ENCODE peak calls at places on chromosomes 12 and 14, in nine cellular contexts. K is lower lobe of right lung, F is BJ, W is cardiac muscle cell, V is pancreas, B is fibroblast of pulmonary artery, T is stomach, E is mammary epithelial cell, X is testis. G is an unnamed sample.

GRCh38 chr14:69877492-69877891 is 1.7 kb upstream of the SMOC1 start:
- DNase-seq in X (peak; percentile 39), B (peak; percentile 49), W (peak; percentile 52), K (no peak), V (no peak), F (no peak), T (no peak), E (peak; percentile 29), G (no peak)

GRCh38 chr14:77622562-77622961 is 6.1 kb upstream of the SPTLC2 start:
- DNase-seq in B (no peak), W (no peak), T (peak; percentile 87), F (no peak), V (no peak), X (no peak), K (peak; percentile 75), E (no peak), G (no peak)

GRCh38 chr14:24243336-24243836 is 963 bp upstream of the TINF2 start:
- DNase-seq in E (peak; percentile 13), T (no peak), K (no peak), X (no peak), B (no peak), F (no peak), W (no peak), V (no peak), G (no peak)

GRCh38 chr14:96852823-96853422 is 55.7 kb downstream of the VRK1 start:
- DNase-seq in V (no peak), W (peak; percentile 75), B (peak; percentile 82), F (peak; percentile 2), K (no peak), T (no peak), E (peak; percentile 25), X (peak; percentile 23), G (peak; percentile 15)

GRCh38 chr12:109872-110271 is 43.3 kb downstream of the IQSEC3 start:
- DNase-seq in T (no peak), W (peak; percentile 10), K (no peak), E (no peak), F (no peak), X (no peak), V (peak; percentile 8), B (no peak), G (no peak)

GRCh38 chr12:104234926-104235499 is 19.4 kb downstream of the TXNRD1 start:
- DNase-seq in V (no peak), E (no peak), F (no peak), W (no peak), B (no peak), K (no peak), T (no peak), X (no peak), G (no peak)

GRCh38 chr14:71231521-71232393 is 324.5 kb downstream of the PCNX1 start:
- DNase-seq in W (no peak), X (peak; percentile 25), V (no peak), F (no peak), E (no peak), T (no peak), B (no peak), K (no peak), G (no peak)

GRCh38 chr14:24051789-24052655 is at the start of gene CARMIL3:
- DNase-seq in E (peak; percentile 30), W (peak; percentile 61), K (peak; percentile 85), X (peak; percentile 77), V (peak; percentile 81), T (peak; percentile 70), F (no peak), B (peak; percentile 42), G (no peak)

GRCh38 chr14:64971452-64971889 is 665 bp downstream of the RAB15 start:
- DNase-seq in K (no peak), E (no peak), T (no peak), W (no peak), B (no peak), X (no peak), V (no peak), F (no peak), G (no peak)

GRCh38 chr14:94574336-94574735 is 6.9 kb upstream of the SERPINA5 start:
- DNase-seq in F (no peak), X (peak; percentile 7), K (no peak), V (no peak), E (no peak), B (no peak), T (no peak), W (no peak), G (no peak)

DNA sequence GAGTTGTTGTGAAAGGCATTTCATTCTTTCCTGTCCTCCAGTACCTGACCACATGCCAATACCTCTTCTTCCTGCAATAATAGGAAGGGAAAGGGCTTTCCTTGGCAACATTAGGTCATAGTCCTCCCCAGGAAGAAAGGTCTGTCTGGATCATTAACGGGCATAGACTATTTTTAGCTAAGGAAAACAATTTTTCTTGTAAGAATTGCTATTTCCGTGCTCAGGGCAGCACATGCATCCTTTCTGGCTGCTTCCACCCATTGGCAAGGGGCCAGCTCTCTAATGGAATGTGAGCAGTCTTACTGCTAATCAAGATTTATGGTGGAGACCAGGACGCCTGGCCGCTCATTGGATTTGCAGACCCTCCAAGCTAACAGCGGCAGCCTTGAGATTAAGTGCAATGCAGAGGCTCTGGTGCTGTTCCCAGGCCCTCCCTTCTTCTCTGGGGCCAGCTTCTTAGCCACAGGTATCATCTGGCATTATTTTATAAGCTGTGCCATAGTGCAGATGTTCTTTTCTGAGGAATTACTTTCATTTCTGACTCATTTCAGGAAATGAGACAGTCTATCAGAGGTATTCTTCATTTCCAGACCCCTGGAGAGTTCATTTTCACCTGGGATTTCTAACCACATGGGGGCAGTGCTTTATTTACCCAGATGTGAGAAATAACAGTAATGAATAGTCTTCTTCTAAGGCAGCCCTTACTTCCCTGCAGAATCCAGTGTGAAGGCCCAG is 52.9 kb downstream of the ANO6 start:
- DNase-seq in E (peak; percentile 88), V (peak; percentile 70), T (peak; percentile 76), F (peak; percentile 64), K (peak; percentile 68), W (peak; percentile 94), B (peak; percentile 94), X (peak; percentile 72), G (peak; percentile 80)
- TF ChIP-seq CTCF in E (peak; percentile 57), V (peak; percentile 15), T (peak; percentile 12), F (peak; percentile 52), K (peak; percentile 41), W (peak; percentile 53), B (peak; percentile 58), X (peak; percentile 43), G (peak; percentile 44)

DNA sequence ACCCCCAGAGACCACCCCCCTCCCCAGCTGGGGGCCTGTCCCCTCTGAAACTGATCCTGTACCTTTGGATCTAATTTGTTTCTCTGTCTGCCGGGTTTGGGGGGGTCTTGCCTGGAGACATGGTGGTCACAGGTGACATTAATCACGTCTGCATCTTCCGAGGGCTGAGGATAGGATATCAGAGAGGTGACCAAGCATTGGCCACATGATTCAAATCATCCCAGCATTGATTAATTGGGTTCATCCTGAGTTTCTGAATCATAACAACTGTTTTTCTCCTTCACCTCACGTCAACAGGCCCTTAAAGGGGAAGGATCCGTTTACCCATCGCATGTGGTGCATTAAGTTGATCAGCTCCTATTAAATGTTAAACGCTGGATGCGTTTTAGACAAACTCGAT is 63.2 kb upstream of the TBX3 start:
- DNase-seq in F (no peak), V (no peak), K (no peak), B (no peak), T (no peak), W (no peak), X (no peak), E (no peak), G (no peak)
- H3K4me3 ChIP-seq in F (no peak overlapping the region), V (no peak overlapping the region), K (no peak overlapping the region), B (no peak overlapping the region), T (no peak overlapping the region), W (no peak overlapping the region), X (no peak overlapping the region), E (no peak overlapping the region), G (no peak overlapping the region)

DNA sequence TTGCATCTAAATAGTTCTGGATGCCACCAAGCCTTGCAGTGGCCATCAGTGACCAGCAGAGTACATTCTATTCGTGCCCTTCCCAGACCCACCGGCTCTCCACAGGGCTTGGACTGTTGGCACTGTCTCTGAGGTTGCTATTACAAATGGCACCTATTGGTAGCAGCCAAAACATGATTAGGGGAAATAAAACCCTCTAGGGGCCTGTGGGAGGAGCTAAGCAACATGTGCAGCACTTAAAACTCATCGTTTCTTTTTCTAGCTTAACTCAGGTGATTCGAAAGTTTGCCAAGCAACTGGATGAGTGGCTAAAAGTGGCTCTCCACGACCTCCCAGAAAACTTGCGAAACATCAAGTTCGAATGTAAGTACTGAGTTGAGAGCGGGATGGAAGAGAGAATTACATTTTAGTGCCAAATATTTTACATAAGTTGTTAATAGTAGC is 65.4 kb upstream of the RIC8B start:
- DNase-seq in T (no peak), E (no peak), X (no peak), B (no peak), K (peak; percentile 50), W (no peak), F (no peak), V (no peak), G (no peak)
- TF ChIP-seq CTCF in T (no peak), E (no peak), X (no peak), B (no peak), K (no peak), W (no peak), F (no peak), V (no peak), G (no peak)

DNA sequence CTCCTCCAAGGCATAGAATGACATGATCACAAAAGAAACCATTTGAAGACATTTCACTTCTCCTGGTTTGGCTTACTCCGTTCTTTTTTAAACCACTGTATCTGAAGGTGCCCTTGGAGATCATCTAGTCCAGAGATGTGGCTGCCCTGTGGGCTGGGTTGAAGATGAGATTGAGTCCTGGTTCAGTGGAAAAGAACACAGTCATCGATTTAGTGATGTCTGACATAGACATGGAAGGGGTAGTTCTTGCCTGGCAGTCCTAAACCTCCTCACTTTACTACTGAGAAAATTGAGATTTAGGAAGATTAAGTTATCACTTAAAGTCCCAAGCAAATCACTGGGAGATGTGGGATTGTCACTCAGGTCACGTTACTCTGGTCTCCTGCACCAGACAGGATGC is 2.8 kb downstream of the VSIG10 start:
- DNase-seq in T (no peak), X (no peak), B (no peak), W (no peak), F (no peak), E (no peak), K (no peak), V (no peak), G (no peak)
- H3K4me3 ChIP-seq in T (no peak overlapping the region), X (no peak overlapping the region), B (no peak overlapping the region), W (no peak overlapping the region), F (no peak overlapping the region), E (no peak overlapping the region), K (no peak overlapping the region), V (no peak overlapping the region), G (no peak overlapping the region)

GRCh38 chr14:21933681-21934080 is 260.1 kb upstream of the OR4E1 start:
- DNase-seq in X (no peak), K (no peak), E (no peak), B (no peak), W (no peak), T (no peak), V (no peak), F (no peak), G (no peak)
- TF ChIP-seq CTCF in X (peak; percentile 8), K (peak; percentile 26), E (peak; percentile 45), B (no peak), W (peak; percentile 6), T (peak; percentile 46), V (no peak), F (no peak), G (no peak)

G was measured in HFF-Myc.